ENCODE peak calls at places on chromosomes 3 and 15, in four cellular contexts. X, G, T and V are unnamed samples.

GRCh38 chr3:71281173-71281738 is 302.3 kb downstream of the FOXP1 start:
- DNase-seq in T (no peak), G (no peak), X (no peak), V (no peak)

GRCh38 chr3:43794776-43795175 is 104.0 kb downstream of the ABHD5 start:
- DNase-seq in T (peak), X (peak), G (no peak), V (no peak)

GRCh38 chr15:36392666-36393266 is 186.7 kb upstream of the CDIN1 start:
- DNase-seq in X (no peak), G (no peak), T (peak), V (no peak)

GRCh38 chr15:28019594-28020320 is 79.4 kb downstream of the OCA2 start:
- DNase-seq in G (peak), X (no peak), T (no peak), V (no peak)

GRCh38 chr3:181610973-181611265 is 100.8 kb upstream of the SOX2 start:
- DNase-seq in G (no peak), X (no peak), T (no peak), V (no peak)

GRCh38 chr3:195133462-195133861 is 137.5 kb downstream of the XXYLT1 start:
- DNase-seq in G (no peak), X (no peak), T (no peak), V (no peak)

GRCh38 chr3:707041-707440 is 385.8 kb upstream of the CNTN6 start:
- DNase-seq in X (no peak), G (no peak), T (no peak), V (no peak)

GRCh38 chr3:126682046-126682445 is 22.0 kb upstream of the CHCHD6 start:
- DNase-seq in T (no peak), G (no peak), X (no peak), V (no peak)

GRCh38 chr3:38641461-38642110 is 7.9 kb downstream of the SCN5A start:
- DNase-seq in X (no peak), T (no peak), G (no peak), V (no peak)

GRCh38 chr3:183626877-183627594 is 8.4 kb upstream of the KLHL24 start:
- DNase-seq in G (no peak), T (no peak), X (no peak), V (no peak)

GRCh38 chr3:27666708-27667107 is 55.4 kb downstream of the EOMES start:
- DNase-seq in X (no peak), T (no peak), G (peak), V (no peak)

GRCh38 chr15:94075349-94075748 is 156.0 kb upstream of the MCTP2 start:
- DNase-seq in G (no peak), X (no peak), T (no peak), V (no peak)

GRCh38 chr3:174376346-174376745 is 482.8 kb upstream of the NAALADL2 start:
- DNase-seq in X (no peak), G (no peak), T (peak), V (no peak)

GRCh38 chr15:70033529-70034140 is 64.1 kb downstream of the TLE3 start:
- DNase-seq in G (peak), X (no peak), T (no peak), V (no peak)
- TF ChIP-seq EZH2 in G (no peak), X (no peak), T (no peak), V (no peak)

GRCh38 chr3:25573386-25574171 is 91.1 kb downstream of the TOP2B start:
- DNase-seq in X (no peak), G (no peak), T (peak), V (no peak)

GRCh38 chr3:25572919-25573385 is 91.8 kb downstream of the TOP2B start:
- DNase-seq in X (no peak), G (no peak), T (peak), V (no peak)

GRCh38 chr3:25576146-25576545 is 88.6 kb downstream of the TOP2B start:
- DNase-seq in G (no peak), X (no peak), T (no peak), V (no peak)

GRCh38 chr3:25575001-25575400 is 89.7 kb downstream of the TOP2B start:
- DNase-seq in G (no peak), X (no peak), T (no peak), V (no peak)

DNA sequence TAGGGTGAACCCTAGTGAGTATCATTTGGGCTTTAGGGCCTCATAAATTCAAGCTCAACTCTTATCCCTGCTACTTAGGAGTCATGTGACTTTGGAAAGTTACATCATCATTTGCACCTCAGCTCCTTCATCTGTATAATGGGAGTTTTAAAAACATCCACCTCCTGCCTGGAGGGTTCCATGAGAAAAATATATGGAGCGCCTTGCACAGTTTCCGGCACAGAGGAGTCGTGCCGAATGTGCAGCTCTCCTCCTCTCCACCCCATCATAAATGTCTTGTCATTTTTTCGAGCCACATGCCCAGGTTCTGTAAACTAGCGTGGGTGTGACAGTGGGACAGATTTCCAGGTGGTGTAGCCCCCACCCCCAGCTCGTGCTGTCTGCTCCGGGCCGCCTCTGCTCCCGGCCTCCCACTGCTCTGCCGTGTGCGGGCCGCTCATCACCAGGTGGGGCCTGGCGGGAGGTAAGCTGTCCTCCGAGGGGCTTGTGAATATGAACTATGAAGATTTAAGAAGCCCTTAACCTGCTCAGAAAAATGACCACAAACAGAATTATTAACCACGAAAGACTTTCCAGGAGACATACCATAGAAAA is 90.4 kb downstream of the TOP2B start:
- DNase-seq in X (no peak), G (no peak), T (no peak), V (no peak)
- H3K9ac ChIP-seq in X (no peak), G (no peak), T (no peak), V (no peak)

GRCh38 chr3:76063019-76063418 is 277.7 kb upstream of the ZNF717 start:
- DNase-seq in X (no peak), G (no peak), T (peak), V (no peak)
- TF ChIP-seq EZH2phosphoT487 in X (no peak), G (no peak), T (no peak), V (no peak)

GRCh38 chr15:99103279-99103678 is 1.6 kb upstream of the SYNM start:
- DNase-seq in T (no peak), G (no peak), X (no peak), V (no peak)

GRCh38 chr15:99104788-99105515 is at the start of gene SYNM:
- DNase-seq in T (peak), G (peak), X (peak), V (peak)

GRCh38 chr15:99102332-99103235 is 2.3 kb upstream of the SYNM start:
- DNase-seq in X (no peak), T (no peak), G (no peak), V (no peak)

GRCh38 chr15:99106417-99107220 is 1.7 kb downstream of the SYNM start:
- DNase-seq in T (no peak), X (no peak), G (no peak), V (no peak)

DNA sequence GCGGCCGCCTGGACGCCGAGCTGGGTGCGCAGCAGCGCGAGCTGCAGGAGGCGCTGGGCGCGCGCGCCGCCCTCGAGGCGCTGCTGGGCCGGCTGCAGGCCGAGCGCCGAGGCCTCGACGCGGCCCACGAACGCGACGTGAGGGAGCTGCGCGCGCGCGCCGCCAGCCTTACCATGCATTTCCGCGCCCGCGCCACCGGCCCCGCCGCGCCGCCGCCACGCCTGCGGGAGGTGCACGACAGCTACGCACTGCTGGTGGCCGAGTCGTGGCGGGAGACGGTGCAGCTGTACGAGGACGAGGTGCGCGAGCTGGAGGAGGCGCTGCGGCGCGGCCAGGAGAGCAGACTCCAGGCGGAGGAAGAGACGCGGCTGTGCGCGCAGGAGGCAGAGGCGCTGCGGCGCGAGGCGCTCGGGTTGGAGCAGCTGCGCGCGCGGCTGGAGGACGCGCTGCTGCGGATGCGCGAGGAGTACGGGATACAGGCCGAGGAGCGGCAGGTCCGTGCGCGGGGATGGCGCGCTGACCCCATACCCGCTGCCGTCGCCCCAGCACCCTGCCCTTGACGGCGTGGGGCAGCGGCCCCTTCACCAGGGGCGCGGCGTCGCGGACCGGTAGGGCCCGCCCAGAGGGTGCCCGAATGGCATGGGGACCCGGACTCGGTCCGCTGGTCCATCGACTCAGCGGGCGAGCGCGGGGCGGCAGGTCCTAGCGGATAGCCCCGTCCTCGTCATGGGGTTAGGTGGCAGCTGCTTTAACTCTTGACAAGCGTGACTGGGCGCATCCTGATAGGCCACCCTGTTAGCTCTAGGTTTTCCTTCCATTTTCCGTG is 849 bp downstream of the SYNM start:
- DNase-seq in X (no peak), G (peak), T (no peak), V (no peak)
- TF ChIP-seq EZH2 in X (no peak), G (peak), T (no peak), V (no peak)

GRCh38 chr3:6447166-6447801 is 413.6 kb upstream of the GRM7 start:
- DNase-seq in G (no peak), T (no peak), X (no peak), V (no peak)
- H3K9ac ChIP-seq in G (no peak), T (no peak), X (no peak), V (no peak)